ENCODE peak calls at places on chromosomes 3 and 15, in five cellular contexts. D is PC-3; V is fibroblast of lung; X is CD8-positive, alpha-beta T cell; N is left lung. Z is an unnamed sample.

GRCh38 chr15:60681353-60681752 is 202.4 kb upstream of the ICE2 start:
- DNase-seq in D (no peak), V (no peak), X (no peak), N (no peak), Z (no peak)

GRCh38 chr15:52291204-52291603 is 4.4 kb downstream of the MYO5C start:
- DNase-seq in D (no peak), V (no peak), X (no peak), N (no peak), Z (no peak)

GRCh38 chr3:127339943-127340861 is 52.4 kb upstream of the PRR20G start:
- DNase-seq in D (no peak), V (no peak), X (no peak), N (no peak), Z (no peak)

GRCh38 chr15:45429974-45430792 is 51.8 kb upstream of the GATM start:
- DNase-seq in D (peak; percentile 70), V (peak; percentile 55), X (peak; percentile 93), N (peak; percentile 96), Z (peak; percentile 91)

GRCh38 chr3:145807990-145808389 is 353.0 kb downstream of the PLOD2 start:
- DNase-seq in D (peak; percentile 7), V (peak; percentile 46), X (no peak), N (no peak), Z (no peak)

GRCh38 chr3:145815707-145816413 is 345.1 kb downstream of the PLOD2 start:
- DNase-seq in D (no peak), V (no peak), X (no peak), N (no peak), Z (no peak)

GRCh38 chr15:38714309-38715072 is 149.9 kb upstream of the RASGRP1 start:
- DNase-seq in D (peak; percentile 41), V (peak; percentile 78), X (no peak), N (no peak), Z (no peak)

GRCh38 chr15:23869391-23869790 is 182.3 kb upstream of the NDN start:
- DNase-seq in D (peak; percentile 7), V (no peak), X (no peak), N (peak; percentile 85), Z (no peak)

GRCh38 chr3:40827942-40828688 is 303.4 kb downstream of the ZNF621 start:
- DNase-seq in D (peak; percentile 41), V (no peak), X (no peak), N (no peak), Z (no peak)

GRCh38 chr3:69309810-69310209 is 76.1 kb downstream of the FRMD4B start:
- DNase-seq in D (peak; percentile 56), V (peak; percentile 43), X (no peak), N (no peak), Z (no peak)

GRCh38 chr3:187016639-187017345 is 86.5 kb downstream of the ST6GAL1 start:
- DNase-seq in D (peak; percentile 9), V (peak; percentile 9), X (no peak), N (no peak), Z (no peak)

GRCh38 chr3:54781728-54782127 is 146.1 kb downstream of the LRTM1 start:
- DNase-seq in D (no peak), V (no peak), X (no peak), N (no peak), Z (no peak)

GRCh38 chr3:61985020-61985419 is 388.3 kb downstream of the FEZF2 start:
- DNase-seq in D (peak; percentile 10), V (peak; percentile 54), X (no peak), N (no peak), Z (no peak)

GRCh38 chr3:45976191-45977091 is 19.2 kb downstream of the FYCO1 start:
- DNase-seq in D (no peak), V (no peak), X (peak; percentile 45), N (no peak), Z (no peak)

GRCh38 chr3:14555835-14556234 is 15.7 kb upstream of the GRIP2 start:
- DNase-seq in D (no peak), V (no peak), X (no peak), N (no peak), Z (no peak)

GRCh38 chr15:77557178-77557960 is 75.3 kb downstream of the LINGO1 start:
- DNase-seq in D (no peak), V (no peak), X (no peak), N (peak; percentile 73), Z (no peak)

GRCh38 chr3:134846943-134847342 is 51.9 kb downstream of the EPHB1 start:
- DNase-seq in D (peak; percentile 92), V (peak; percentile 12), X (no peak), N (no peak), Z (no peak)

GRCh38 chr3:49661281-49661680 is 12.9 kb upstream of the APEH start:
- DNase-seq in D (peak; percentile 24), V (no peak), X (no peak), N (no peak), Z (no peak)

GRCh38 chr3:61439116-61439459 is 122.3 kb upstream of the PTPRG start:
- DNase-seq in D (no peak), V (no peak), X (no peak), N (no peak), Z (no peak)

GRCh38 chr3:187935623-187936156 is 190.4 kb upstream of the BCL6 start:
- DNase-seq in D (no peak), V (no peak), X (no peak), N (no peak), Z (no peak)

GRCh38 chr3:150721285-150722130 is 17.8 kb upstream of the ERICH6 start:
- DNase-seq in D (peak; percentile 86), V (peak; percentile 79), X (no peak), N (no peak), Z (no peak)

GRCh38 chr3:143203848-143204247 is 84.3 kb downstream of the CHST2 start:
- DNase-seq in D (peak; percentile 45), V (no peak), X (no peak), N (no peak), Z (no peak)

GRCh38 chr3:52636673-52637072 is 49.0 kb downstream of the PBRM1 start:
- DNase-seq in D (no peak), V (no peak), X (no peak), N (no peak), Z (no peak)

GRCh38 chr15:63858881-63859280 is 25.1 kb upstream of the HERC1 start:
- DNase-seq in D (no peak), V (no peak), X (no peak), N (no peak), Z (no peak)

GRCh38 chr3:18812316-18812715 is 336.0 kb upstream of the KCNH8 start:
- DNase-seq in D (peak; percentile 95), V (no peak), X (no peak), N (no peak), Z (no peak)

GRCh38 chr3:196202516-196202970 is 8.7 kb downstream of the ZDHHC19 start:
- DNase-seq in D (no peak), V (peak; percentile 42), X (no peak), N (peak; percentile 93), Z (no peak)

GRCh38 chr15:25091421-25092158 is 136.8 kb downstream of the SNRPN start:
- DNase-seq in D (no peak), V (no peak), X (no peak), N (no peak), Z (no peak)

GRCh38 chr15:25087137-25087536 is 132.3 kb downstream of the SNRPN start:
- DNase-seq in D (no peak), V (no peak), X (no peak), N (no peak), Z (no peak)

GRCh38 chr15:25088261-25088790 is 133.5 kb downstream of the SNRPN start:
- DNase-seq in D (no peak), V (no peak), X (no peak), N (no peak), Z (no peak)

GRCh38 chr15:25090073-25090733 is 135.4 kb downstream of the SNRPN start:
- DNase-seq in D (no peak), V (no peak), X (no peak), N (no peak), Z (no peak)

DNA sequence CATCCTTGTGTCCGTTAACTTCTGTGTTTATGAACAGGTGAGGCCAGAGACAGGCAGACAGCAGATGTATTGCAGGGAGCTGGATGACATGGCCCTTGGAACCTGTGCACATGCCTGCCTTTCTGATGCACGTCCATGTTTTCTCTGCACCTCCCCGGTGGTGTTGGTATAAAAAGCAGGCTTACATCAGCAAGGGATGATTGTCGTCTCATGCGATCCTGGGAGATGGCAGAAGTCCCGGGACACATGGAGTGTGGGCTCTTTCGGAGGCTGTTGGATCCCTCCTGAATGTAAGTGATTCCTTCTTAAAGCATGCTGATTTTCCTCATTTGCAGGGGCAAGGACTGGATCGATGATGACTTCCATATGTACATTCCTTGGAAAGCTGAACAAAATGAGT is 134.8 kb downstream of the SNRPN start:
- DNase-seq in D (no peak), V (no peak), X (no peak), N (no peak), Z (no peak)
- H3K9me3 ChIP-seq in D (peaks cover 22% of the 10 kb centered on the region), V (peaks cover 2% of the 10 kb centered on the region), X (peaks cover 48% of the 10 kb centered on the region), N (peaks cover 100% of the 10 kb centered on the region), Z (peaks cover 24% of the 10 kb centered on the region)

GRCh38 chr3:43340403-43340802 is 54.1 kb downstream of the SNRK start:
- DNase-seq in D (no peak), V (no peak), X (no peak), N (no peak), Z (no peak)

GRCh38 chr3:43338295-43338694 is 52.0 kb downstream of the SNRK start:
- DNase-seq in D (no peak), V (peak; percentile 33), X (no peak), N (no peak), Z (no peak)

GRCh38 chr3:43341788-43342187 is 55.4 kb downstream of the SNRK start:
- DNase-seq in D (no peak), V (no peak), X (no peak), N (no peak), Z (no peak)

GRCh38 chr3:43330981-43331380 is 44.6 kb downstream of the SNRK start:
- DNase-seq in D (no peak), V (peak; percentile 72), X (no peak), N (no peak), Z (no peak)

GRCh38 chr3:43335799-43336198 is 49.5 kb downstream of the SNRK start:
- DNase-seq in D (no peak), V (no peak), X (no peak), N (no peak), Z (no peak)
- H3K9me3 ChIP-seq in D (peaks cover 11% of the 10 kb centered on the region), V (no peaks in the 10 kb centered on the region), X (peaks cover 21% of the 10 kb centered on the region), N (peaks cover 42% of the 10 kb centered on the region), Z (peaks cover 3% of the 10 kb centered on the region)

DNA sequence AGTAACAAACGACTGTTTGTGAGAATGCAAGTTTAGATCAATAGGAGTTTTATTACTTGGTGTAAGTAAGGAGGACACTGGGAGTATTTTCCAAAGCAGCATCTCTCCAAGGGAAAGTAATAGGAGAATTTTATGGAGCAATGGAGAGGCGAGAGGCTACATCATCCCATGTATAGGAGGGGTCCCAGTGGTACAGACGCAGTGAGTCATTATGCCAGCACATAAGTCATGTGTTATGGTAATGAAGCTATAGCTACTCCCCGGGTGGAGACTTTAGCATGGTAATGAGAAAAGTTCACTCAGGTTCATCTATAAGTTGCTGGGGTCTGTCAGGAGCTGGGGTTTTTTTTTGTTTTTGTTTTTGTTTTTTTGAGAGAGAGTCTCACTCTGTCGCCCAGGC is 29.5 kb upstream of the ZNF445 start:
- DNase-seq in D (no peak), V (no peak), X (no peak), N (no peak), Z (no peak)
- H3K9me3 ChIP-seq in D (peaks cover 13% of the 10 kb centered on the region), V (no peaks in the 10 kb centered on the region), X (no peaks in the 10 kb centered on the region), N (peaks cover 12% of the 10 kb centered on the region), Z (peaks cover 2% of the 10 kb centered on the region)

GRCh38 chr3:31654998-31655397 is 122.3 kb downstream of the STT3B start:
- DNase-seq in D (no peak), V (no peak), X (no peak), N (no peak), Z (no peak)

GRCh38 chr3:31648286-31648968 is 115.7 kb downstream of the STT3B start:
- DNase-seq in D (no peak), V (no peak), X (no peak), N (no peak), Z (no peak)

GRCh38 chr3:31653464-31653863 is 120.7 kb downstream of the STT3B start:
- DNase-seq in D (no peak), V (no peak), X (no peak), N (no peak), Z (no peak)

GRCh38 chr3:31652296-31652695 is 119.6 kb downstream of the STT3B start:
- DNase-seq in D (no peak), V (no peak), X (no peak), N (no peak), Z (no peak)
- H3K9me3 ChIP-seq in D (peaks cover 31% of the 10 kb centered on the region), V (no peaks in the 10 kb centered on the region), X (peaks cover 57% of the 10 kb centered on the region), N (peaks cover 84% of the 10 kb centered on the region), Z (peaks cover 30% of the 10 kb centered on the region)

Z was measured in T-helper 17 cell.